ENCODE peak calls at places on chromosomes 7 and 10, in eight cellular contexts. H is suprapubic skin, V is A673, J is brain microvascular endothelial cell, Z is BE2C, D is prostate gland, T is HFF-Myc, A is foreskin fibroblast. K is an unnamed sample.

GRCh38 chr10:71817831-71818268 is 33.2 kb downstream of the PSAP start:
- DNase-seq in T (no peak), D (no peak), A (peak), H (peak), Z (no peak), J (no peak), V (no peak), K (no peak)

GRCh38 chr10:80204193-80204714 is 1.1 kb downstream of the ANXA11 start:
- DNase-seq in Z (no peak), J (no peak), T (no peak), V (no peak), A (peak), D (no peak), H (no peak), K (no peak)

GRCh38 chr10:102997998-102998397 is 79.9 kb downstream of the CNNM2 start:
- DNase-seq in J (no peak), D (no peak), A (peak), H (no peak), Z (no peak), V (no peak), T (no peak), K (no peak)

GRCh38 chr7:96203781-96204180 is 118.1 kb downstream of the SLC25A13 start:
- DNase-seq in J (no peak), H (no peak), Z (no peak), A (no peak), D (no peak), T (no peak), V (no peak), K (no peak)

GRCh38 chr7:147332988-147333387 is 1216.4 kb downstream of the CNTNAP2 start:
- DNase-seq in H (no peak), A (no peak), D (no peak), J (no peak), V (no peak), Z (no peak), T (no peak), K (no peak)

GRCh38 chr10:23613900-23614299 is 175.0 kb downstream of the OTUD1 start:
- DNase-seq in Z (no peak), A (no peak), D (no peak), T (no peak), J (no peak), V (no peak), H (no peak), K (no peak)

GRCh38 chr7:149070372-149071140 is 20.0 kb downstream of the ZNF786 start:
- DNase-seq in H (no peak), J (no peak), D (no peak), V (no peak), T (no peak), A (no peak), Z (no peak), K (no peak)

GRCh38 chr7:16958724-16959123 is 76.9 kb upstream of the AGR3 start:
- DNase-seq in T (no peak), D (no peak), V (no peak), A (no peak), H (no peak), Z (no peak), J (no peak), K (no peak)

GRCh38 chr10:112335104-112335840 is 38.6 kb upstream of the ACSL5 start:
- DNase-seq in Z (no peak), D (no peak), J (no peak), V (no peak), T (no peak), H (no peak), A (peak), K (no peak)

GRCh38 chr7:106462365-106462859 is 177.6 kb upstream of the NAMPT start:
- DNase-seq in H (no peak), T (no peak), D (no peak), Z (no peak), J (peak), V (peak), A (peak), K (no peak)

GRCh38 chr7:26850193-26850651 is 14.2 kb downstream of the SKAP2 start:
- DNase-seq in D (no peak), J (no peak), Z (no peak), A (no peak), H (no peak), V (no peak), T (no peak), K (no peak)

GRCh38 chr10:128254486-128254885 is 128.3 kb upstream of the MKI67 start:
- DNase-seq in A (no peak), D (no peak), H (no peak), V (peak), J (peak), Z (no peak), T (no peak), K (no peak)

GRCh38 chr10:3624367-3624766 is 160.6 kb downstream of the KLF6 start:
- DNase-seq in D (no peak), J (peak), T (no peak), H (no peak), V (no peak), Z (no peak), A (peak), K (peak)

GRCh38 chr7:31458203-31458602 is 55.7 kb upstream of the ITPRID1 start:
- DNase-seq in J (no peak), Z (no peak), A (no peak), H (no peak), T (no peak), D (no peak), V (no peak), K (no peak)

GRCh38 chr7:44280993-44281721 is 44.2 kb downstream of the CAMK2B start:
- DNase-seq in V (no peak), Z (peak), H (peak), D (no peak), T (no peak), J (no peak), A (no peak), K (no peak)

GRCh38 chr10:132849546-132850031 is 63.6 kb upstream of the NKX6-2 start:
- DNase-seq in H (peak), T (no peak), A (no peak), Z (no peak), J (no peak), V (no peak), D (no peak), K (no peak)

GRCh38 chr10:59387951-59388431 is 25.6 kb upstream of the FAM13C start:
- DNase-seq in Z (no peak), A (peak), V (no peak), J (peak), T (peak), D (no peak), H (no peak), K (peak)

GRCh38 chr10:79445217-79445707 is at the start of gene ZCCHC24:
- DNase-seq in H (no peak), J (no peak), T (no peak), V (no peak), D (no peak), Z (no peak), A (no peak), K (no peak)

GRCh38 chr10:122306282-122306681 is 35.2 kb downstream of the BTBD16 start:
- DNase-seq in Z (no peak), V (no peak), J (no peak), D (no peak), T (no peak), H (no peak), A (no peak), K (no peak)

GRCh38 chr7:128410092-128410665 is 397 bp upstream of the IMPDH1 start:
- DNase-seq in J (peak), T (no peak), H (peak), V (peak), D (peak), Z (peak), A (peak), K (peak)

GRCh38 chr10:119360181-119360921 is 153.0 kb downstream of the GRK5 start:
- DNase-seq in J (no peak), Z (no peak), T (no peak), V (peak), A (peak), H (no peak), D (no peak), K (no peak)

GRCh38 chr10:122435212-122435827 is 19.1 kb upstream of the ARMS2 start:
- DNase-seq in J (no peak), T (peak), A (peak), V (peak), H (no peak), Z (no peak), D (no peak), K (peak)

GRCh38 chr10:51747211-51747610 is 47.8 kb upstream of the CSTF2T start:
- DNase-seq in V (no peak), J (no peak), D (no peak), A (no peak), Z (no peak), H (no peak), T (no peak), K (no peak)

GRCh38 chr7:39434012-39434411 is 132.2 kb upstream of the YAE1 start:
- DNase-seq in Z (no peak), V (no peak), T (no peak), A (no peak), D (no peak), H (no peak), J (no peak), K (no peak)

GRCh38 chr10:33163941-33164824 is 170.3 kb downstream of the NRP1 start:
- DNase-seq in H (no peak), T (no peak), Z (no peak), J (peak), V (peak), A (no peak), D (no peak), K (no peak)

GRCh38 chr7:141333459-141333858 is 217.8 kb upstream of the AGK start:
- DNase-seq in T (no peak), A (no peak), V (no peak), J (no peak), Z (no peak), D (no peak), H (no peak), K (no peak)

GRCh38 chr10:131736321-131736980 is 164.4 kb upstream of the PPP2R2D start:
- DNase-seq in T (no peak), J (no peak), A (no peak), Z (no peak), H (peak), D (no peak), V (no peak), K (no peak)

GRCh38 chr7:6398943-6399342 is 48.8 kb downstream of the DAGLB start:
- DNase-seq in H (no peak), J (no peak), A (no peak), Z (no peak), D (peak), T (no peak), V (no peak), K (no peak)

GRCh38 chr7:18393465-18394118 is 102.0 kb upstream of the HDAC9 start:
- DNase-seq in Z (no peak), A (no peak), D (no peak), J (no peak), V (no peak), H (no peak), T (no peak), K (peak)

GRCh38 chr10:113019692-113020424 is 69.8 kb downstream of the TCF7L2 start:
- DNase-seq in Z (no peak), J (no peak), D (no peak), T (no peak), V (no peak), A (no peak), H (no peak), K (no peak)

GRCh38 chr7:28939844-28940243 is 18.3 kb downstream of the TRIL start:
- DNase-seq in A (no peak), V (no peak), J (no peak), Z (peak), H (no peak), D (no peak), T (no peak), K (no peak)

GRCh38 chr10:68235111-68235510 is 3.2 kb upstream of the ATOH7 start:
- DNase-seq in Z (no peak), H (no peak), D (no peak), A (no peak), J (no peak), T (no peak), V (no peak), K (no peak)

GRCh38 chr10:73789659-73790055 is 4.3 kb downstream of the ZSWIM8 start:
- DNase-seq in Z (no peak), H (no peak), D (no peak), V (no peak), T (no peak), J (no peak), A (no peak), K (no peak)

GRCh38 chr7:30831227-30831626 is 60.0 kb downstream of the MINDY4 start:
- DNase-seq in V (no peak), A (no peak), D (no peak), T (no peak), Z (no peak), J (peak), H (no peak), K (no peak)

DNA sequence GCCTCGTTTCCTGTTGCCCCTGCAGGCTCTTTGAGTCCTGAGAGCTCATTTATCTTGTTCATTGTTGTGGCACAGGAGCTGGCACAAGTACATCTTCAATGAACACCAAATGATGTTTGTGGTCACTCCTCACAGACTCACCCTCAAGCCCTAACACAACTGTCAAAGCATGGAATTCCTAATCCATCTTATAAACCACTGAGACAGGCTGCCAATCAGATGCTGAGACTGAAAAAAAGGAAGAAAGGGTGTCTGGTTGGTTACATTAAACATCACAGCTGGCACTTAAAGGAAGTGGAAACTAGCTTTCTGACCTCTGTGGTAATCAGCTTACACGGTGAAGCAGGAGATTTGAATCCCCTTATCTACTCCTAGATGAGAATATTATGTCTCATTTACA is 7.7 kb upstream of the CCDC172 start:
- DNase-seq in D (no peak), A (no peak), Z (no peak), J (no peak), V (peak), T (no peak), H (no peak), K (no peak)
- H3K4me3 ChIP-seq in D (no peak), A (no peak), Z (no peak), J (no peak), V (no peak), T (no peak), H (no peak), K (no peak)

DNA sequence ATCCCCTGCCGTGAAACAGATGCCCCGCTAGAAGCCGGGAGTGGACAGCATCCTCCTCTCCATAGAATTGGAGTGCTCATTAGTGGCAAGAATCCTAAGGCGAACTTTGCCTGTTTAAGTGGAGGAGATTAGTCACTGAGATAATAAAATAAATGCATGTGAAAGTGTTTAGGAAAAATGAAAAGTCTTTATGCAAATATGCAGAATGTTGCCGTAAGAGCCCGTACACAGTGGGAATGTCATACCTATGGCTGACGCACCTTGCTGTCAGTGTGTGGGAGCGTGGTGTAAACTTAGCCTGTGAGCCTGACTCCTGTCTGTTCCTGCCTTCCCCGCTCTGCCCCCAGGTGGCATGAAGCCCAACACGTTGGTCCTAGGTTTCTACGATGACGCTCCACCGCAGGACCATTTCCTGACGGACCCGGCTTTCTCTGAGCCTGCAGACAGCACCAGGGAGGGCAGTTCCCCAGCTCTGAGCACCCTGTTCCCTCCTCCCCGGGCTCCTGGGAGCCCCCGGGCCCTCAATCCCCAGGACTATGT is 1.7 kb upstream of the TRIP6 start:
- DNase-seq in V (peak), Z (peak), D (peak), J (no peak), A (peak), T (no peak), H (no peak), K (peak)
- TF ChIP-seq CTCF in V (no peak), Z (peak), D (no peak), J (no peak), A (no peak), T (no peak), H (no peak), K (no peak)

GRCh38 chr7:114931656-114932011 is 9.7 kb downstream of the MDFIC start:
- DNase-seq in H (no peak), T (no peak), J (no peak), V (no peak), D (no peak), A (no peak), Z (no peak), K (no peak)

GRCh38 chr7:114930829-114931655 is 9.1 kb downstream of the MDFIC start:
- DNase-seq in A (peak), V (peak), D (no peak), Z (no peak), J (peak), T (no peak), H (no peak), K (no peak)

GRCh38 chr7:114929570-114929969 is 7.7 kb downstream of the MDFIC start:
- DNase-seq in A (peak), D (no peak), J (no peak), H (no peak), V (peak), T (no peak), Z (no peak), K (no peak)

GRCh38 chr7:114928060-114928459 is 6.2 kb downstream of the MDFIC start:
- DNase-seq in D (no peak), Z (no peak), V (no peak), H (no peak), T (no peak), J (no peak), A (no peak), K (no peak)

GRCh38 chr7:114930107-114930521 is 8.2 kb downstream of the MDFIC start:
- DNase-seq in A (peak), H (no peak), T (no peak), Z (no peak), V (peak), D (no peak), J (no peak), K (no peak)
- H3K4me3 ChIP-seq in A (no peak), H (no peak), T (no peak), Z (no peak), V (no peak), D (no peak), J (no peak), K (no peak)

DNA sequence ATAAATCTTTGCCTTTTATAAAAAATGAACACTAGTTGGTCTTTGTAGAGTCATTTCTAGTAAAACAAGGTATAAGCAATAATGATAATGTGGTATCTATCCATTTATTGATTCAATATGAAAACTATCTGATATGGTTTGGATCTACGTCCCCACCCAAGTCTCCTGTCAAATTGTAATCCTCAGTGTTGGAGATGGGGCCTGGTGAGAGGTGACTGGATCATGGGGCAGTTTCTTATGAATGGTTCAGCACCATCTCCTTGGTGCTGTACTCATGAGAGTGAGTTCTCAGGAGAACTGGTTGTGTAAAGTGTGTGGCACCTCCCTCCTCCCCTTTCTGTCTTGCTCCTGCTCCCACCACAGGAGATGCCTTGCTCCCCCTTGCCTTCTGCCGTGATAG is 288.8 kb downstream of the CACNA2D1 start:
- DNase-seq in T (no peak), Z (no peak), A (no peak), V (no peak), D (no peak), J (no peak), H (no peak), K (no peak)
- TF ChIP-seq CTCF in T (no peak), Z (no peak), A (no peak), V (no peak), D (no peak), J (no peak), H (no peak), K (no peak)

GRCh38 chr10:69451784-69452251 is 553 bp downstream of the TSPAN15 start:
- DNase-seq in J (no peak), T (no peak), D (peak), Z (no peak), V (no peak), A (peak), H (no peak), K (no peak)
- H3K4me3 ChIP-seq in J (peak), T (peak), D (peak), Z (peak), V (peak), A (peak), H (peak), K (peak)

GRCh38 chr10:86585726-86586048 is 64.1 kb upstream of the WAPL start:
- DNase-seq in Z (no peak), H (no peak), T (no peak), A (no peak), J (no peak), V (no peak), D (no peak), K (no peak)
- TF ChIP-seq CTCF in Z (no peak), H (peak), T (no peak), A (no peak), J (no peak), V (no peak), D (no peak), K (no peak)

DNA sequence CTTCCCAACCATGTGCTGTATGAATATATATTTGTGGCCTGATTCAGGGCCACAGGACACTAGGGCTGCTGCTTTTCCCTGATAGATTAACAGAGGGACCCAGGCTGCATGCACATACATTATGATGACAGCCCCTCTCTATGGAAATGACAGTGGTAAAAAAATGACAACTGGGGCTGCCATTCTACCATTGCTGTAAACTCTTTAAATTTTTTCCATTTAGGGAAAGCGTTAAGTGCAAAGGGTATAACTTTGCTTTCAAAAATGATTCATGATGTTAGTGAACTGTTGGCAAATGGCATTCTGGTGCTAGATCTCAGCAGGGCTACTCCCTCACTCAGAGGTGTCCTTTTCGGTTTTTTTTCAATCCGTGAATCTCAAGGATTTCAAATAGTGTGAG is 4.2 kb downstream of the CTBP2 start:
- DNase-seq in D (no peak), T (no peak), H (no peak), V (no peak), Z (no peak), A (peak), J (no peak), K (no peak)
- H3K4me3 ChIP-seq in D (no peak), T (peak), H (no peak), V (no peak), Z (no peak), A (no peak), J (no peak), K (no peak)

DNA sequence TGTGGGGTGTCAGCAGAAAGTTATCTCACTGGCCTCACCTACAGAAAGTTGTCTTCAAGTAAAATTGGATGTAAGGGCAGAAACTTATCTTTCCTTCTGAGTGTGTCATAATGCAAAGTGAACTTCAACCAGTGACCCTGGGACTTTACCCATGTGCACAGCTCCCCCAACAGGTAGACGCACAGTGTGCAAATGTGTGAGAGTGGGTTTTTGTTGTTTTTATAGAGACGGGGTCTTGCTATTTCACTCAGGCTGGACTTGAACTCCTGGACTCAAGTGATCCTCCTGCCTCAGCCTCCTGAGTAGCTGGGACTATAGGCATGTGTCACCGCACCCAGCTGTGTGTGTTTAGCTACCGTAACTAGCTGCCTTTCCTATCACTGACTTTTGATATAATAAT is 6.4 kb upstream of the KAZALD1 start:
- DNase-seq in J (no peak), V (no peak), T (no peak), D (no peak), H (no peak), A (no peak), Z (no peak), K (no peak)
- TF ChIP-seq CTCF in J (peak), V (peak), T (peak), D (no peak), H (no peak), A (no peak), Z (peak), K (peak)